ENCODE peak calls at places on chromosome 10, in nine cellular contexts. D is AG09319, C is astrocyte, W is brain microvascular endothelial cell, N is HCT116, O is RWPE2, G is PC-9, E is transverse colon, L is heart left ventricle. V is an unnamed sample.
A peak's percentile ranks its signal among the peaks of the same experiment; 100 is the strongest.

GRCh38 chr10:42984761-42985325 is 92.0 kb upstream of the RET start:
- DNase-seq in D (no peak), C (no peak), W (no peak), N (no peak), O (no peak), G (no peak), E (peak; percentile 5), L (peak; percentile 2), V (no peak)

GRCh38 chr10:12504628-12505027 is 155.3 kb downstream of the CAMK1D start:
- DNase-seq in D (no peak), C (no peak), W (no peak), N (no peak), O (no peak), G (no peak), E (no peak), L (no peak), V (no peak)

GRCh38 chr10:91343010-91343409 is 67.1 kb upstream of the HECTD2 start:
- DNase-seq in D (no peak), C (no peak), W (no peak), N (no peak), O (no peak), G (no peak), E (no peak), L (no peak), V (no peak)

GRCh38 chr10:131960631-131961046 is 21.1 kb downstream of the BNIP3 start:
- DNase-seq in D (no peak), C (no peak), W (no peak), N (no peak), O (no peak), G (no peak), E (no peak), L (no peak), V (no peak)

GRCh38 chr10:76282122-76283030 is 851.0 kb downstream of the LRMDA start:
- DNase-seq in D (no peak), C (peak; percentile 77), W (no peak), N (no peak), O (no peak), G (no peak), E (no peak), L (no peak), V (no peak)

GRCh38 chr10:27525819-27526218 is 21.7 kb downstream of the RAB18 start:
- DNase-seq in D (peak; percentile 64), C (peak; percentile 34), W (no peak), N (no peak), O (no peak), G (no peak), E (no peak), L (no peak), V (no peak)

GRCh38 chr10:133359554-133359971 is 1.7 kb upstream of the FUOM start:
- DNase-seq in D (no peak), C (no peak), W (no peak), N (no peak), O (no peak), G (no peak), E (peak; percentile 82), L (no peak), V (no peak)

GRCh38 chr10:72756674-72757385 is 64.9 kb downstream of the MCU start:
- DNase-seq in D (no peak), C (peak; percentile 84), W (peak; percentile 43), N (no peak), O (no peak), G (no peak), E (no peak), L (no peak), V (no peak)

GRCh38 chr10:26479766-26480492 is 41.8 kb downstream of the APBB1IP start:
- DNase-seq in D (no peak), C (no peak), W (no peak), N (no peak), O (no peak), G (no peak), E (no peak), L (no peak), V (no peak)

GRCh38 chr10:22833781-22834180 is 94.1 kb upstream of the ARMC3 start:
- DNase-seq in D (no peak), C (no peak), W (no peak), N (no peak), O (no peak), G (no peak), E (no peak), L (no peak), V (no peak)

GRCh38 chr10:53111529-53111928 is 338.9 kb upstream of the MBL2 start:
- DNase-seq in D (no peak), C (no peak), W (no peak), N (no peak), O (no peak), G (no peak), E (no peak), L (no peak), V (no peak)

GRCh38 chr10:100041620-100042019 is 31.9 kb upstream of the DNMBP start:
- DNase-seq in D (no peak), C (no peak), W (no peak), N (no peak), O (no peak), G (no peak), E (no peak), L (no peak), V (no peak)

GRCh38 chr10:69057951-69058297 is 30.0 kb upstream of the SRGN start:
- DNase-seq in D (no peak), C (peak; percentile 61), W (peak; percentile 63), N (no peak), O (no peak), G (peak; percentile 66), E (no peak), L (no peak), V (no peak)

GRCh38 chr10:21495002-21495685 is 30.3 kb downstream of the SKIDA1 start:
- DNase-seq in D (no peak), C (no peak), W (no peak), N (no peak), O (no peak), G (no peak), E (no peak), L (peak; percentile 13), V (peak; percentile 51)

GRCh38 chr10:5896208-5896607 is 6.2 kb downstream of the FBH1 start:
- DNase-seq in D (no peak), C (no peak), W (no peak), N (no peak), O (no peak), G (no peak), E (no peak), L (no peak), V (no peak)

GRCh38 chr10:44959243-44960097 is at the start of gene RASSF4:
- DNase-seq in D (no peak), C (peak; percentile 74), W (peak; percentile 75), N (peak; percentile 52), O (peak; percentile 88), G (peak; percentile 82), E (peak; percentile 97), L (peak; percentile 96), V (peak; percentile 98)

GRCh38 chr10:118569241-118569881 is 26.1 kb downstream of the PRLHR start:
- DNase-seq in D (no peak), C (no peak), W (peak; percentile 34), N (no peak), O (no peak), G (no peak), E (no peak), L (no peak), V (no peak)

GRCh38 chr10:123445336-123445735 is 220.8 kb upstream of the GPR26 start:
- DNase-seq in D (no peak), C (no peak), W (no peak), N (no peak), O (no peak), G (no peak), E (no peak), L (no peak), V (peak; percentile 32)

GRCh38 chr10:44982114-44982460 is 3.5 kb upstream of the DEPP1 start:
- DNase-seq in D (no peak), C (peak; percentile 38), W (peak; percentile 21), N (no peak), O (no peak), G (no peak), E (no peak), L (peak; percentile 61), V (no peak)

DNA sequence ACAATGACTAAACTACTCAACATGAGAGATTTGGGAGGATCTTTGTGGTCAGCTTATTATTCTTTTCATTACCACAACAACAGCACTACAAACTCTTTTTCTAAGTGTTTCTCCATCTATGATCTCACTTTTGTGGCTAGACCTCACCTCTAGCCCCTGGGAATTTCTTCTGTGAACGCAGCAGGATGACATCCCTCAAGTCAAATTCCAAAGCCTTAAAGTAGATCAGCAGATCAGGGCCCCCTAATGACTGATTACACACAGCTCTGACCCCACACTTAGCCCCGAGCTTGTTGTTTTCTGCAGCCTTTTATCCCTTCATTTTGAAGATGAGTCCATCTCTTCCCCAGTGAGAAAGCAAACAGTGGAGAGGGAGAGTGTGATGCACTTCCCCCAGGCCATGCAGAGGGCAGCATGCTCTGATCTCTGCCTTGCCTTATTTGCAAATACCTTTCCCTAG is 27.3 kb downstream of the TFAM start:
- DNase-seq in D (no peak), C (peak; percentile 94), W (peak; percentile 92), N (no peak), O (no peak), G (peak; percentile 55), E (no peak), L (no peak), V (no peak)
- TF ChIP-seq CTCF in D (peak; percentile 12), C (no peak), W (peak; percentile 30), N (no peak), O (peak; percentile 15), G (no peak), E (no peak), L (no peak), V (no peak)

GRCh38 chr10:70537398-70538194 is 59.0 kb downstream of the PALD1 start:
- DNase-seq in D (no peak), C (no peak), W (no peak), N (no peak), O (no peak), G (no peak), E (peak; percentile 62), L (no peak), V (peak; percentile 46)
- TF ChIP-seq CTCF in D (peak; percentile 12), C (peak; percentile 26), W (peak; percentile 73), N (peak; percentile 40), O (peak; percentile 38), G (peak; percentile 73), E (peak; percentile 37), L (peak; percentile 16), V (peak; percentile 43)

GRCh38 chr10:60848126-60848525 is 69.8 kb downstream of the CDK1 start:
- DNase-seq in D (peak; percentile 47), C (peak; percentile 12), W (peak; percentile 53), N (no peak), O (no peak), G (no peak), E (no peak), L (peak; percentile 55), V (no peak)
- TF ChIP-seq CTCF in D (no peak), C (no peak), W (peak; percentile 28), N (no peak), O (no peak), G (no peak), E (no peak), L (no peak), V (no peak)

DNA sequence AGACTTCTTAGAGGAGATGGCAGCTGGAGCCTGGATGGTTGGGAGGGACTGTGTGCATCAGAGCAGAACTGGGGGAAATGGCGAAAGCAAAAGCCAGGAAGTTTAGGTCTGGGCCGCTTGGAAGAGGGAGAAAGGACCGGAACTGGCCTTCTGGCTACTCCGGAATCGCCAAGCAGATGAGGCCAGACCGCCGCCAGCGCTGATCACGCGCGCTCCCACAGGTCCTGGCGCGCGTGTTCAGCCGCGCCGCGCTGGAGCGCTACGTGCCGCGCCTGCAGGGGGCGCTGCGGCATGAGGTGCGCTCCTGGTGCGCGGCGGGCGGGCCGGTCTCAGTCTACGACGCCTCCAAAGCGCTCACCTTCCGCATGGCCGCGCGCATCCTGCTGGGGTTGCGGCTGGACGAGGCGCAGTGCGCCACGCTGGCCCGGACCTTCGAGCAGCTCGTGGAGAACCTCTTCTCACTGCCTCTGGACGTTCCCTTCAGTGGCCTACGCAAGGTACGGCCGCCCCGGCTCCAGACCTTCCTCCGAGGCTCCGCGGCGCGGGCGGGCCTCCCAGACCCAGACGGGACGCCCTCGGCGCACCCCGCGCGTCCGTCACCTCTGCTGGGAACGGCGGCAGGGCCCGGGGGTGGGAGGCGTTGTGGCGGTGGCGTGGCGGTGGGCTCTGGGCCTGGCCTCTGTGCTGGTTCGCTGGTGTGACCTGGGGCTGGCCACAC is 2.1 kb downstream of the CYP26C1 start:
- DNase-seq in D (no peak), C (peak; percentile 28), W (no peak), N (no peak), O (no peak), G (no peak), E (no peak), L (no peak), V (peak; percentile 84)
- TF ChIP-seq CTCF in D (peak; percentile 29), C (peak; percentile 16), W (peak; percentile 32), N (no peak), O (peak; percentile 60), G (no peak), E (peak; percentile 62), L (peak; percentile 52), V (peak; percentile 56)

V was measured in GM20000.